ENCODE peak calls at places on chromosomes 16 and 17, in seven cellular contexts. A is colonic mucosa; B is CD8-positive, alpha-beta T cell; G is PC-3; V is heart right ventricle; H is suprapubic skin; C is prostate gland. N is an unnamed sample.

GRCh38 chr16:87206646-87207451 is 110.3 kb downstream of the C16orf95 start:
- DNase-seq in C (no peak), B (no peak), V (no peak), G (peak; percentile 87), H (no peak), A (no peak), N (no peak)

GRCh38 chr16:80824623-80825364 is 20.4 kb upstream of the CDYL2 start:
- DNase-seq in H (no peak), V (no peak), G (peak; percentile 76), C (peak; percentile 53), A (peak; percentile 29), B (peak; percentile 9), N (no peak)

GRCh38 chr17:75067856-75068255 is 19.9 kb upstream of the SLC16A5 start:
- DNase-seq in G (no peak), A (no peak), V (no peak), H (no peak), B (no peak), C (no peak), N (no peak)

GRCh38 chr16:71564377-71564967 is 12.4 kb downstream of the TAT start:
- DNase-seq in H (no peak), A (peak; percentile 93), V (peak; percentile 87), G (peak; percentile 2), C (no peak), B (no peak), N (no peak)

GRCh38 chr16:1723450-1724147 is 17.6 kb downstream of the MAPK8IP3 start:
- DNase-seq in V (no peak), B (peak; percentile 21), A (peak; percentile 69), H (no peak), C (peak; percentile 35), G (peak; percentile 68), N (no peak)

GRCh38 chr16:17304124-17304813 is 166.5 kb downstream of the XYLT1 start:
- DNase-seq in C (peak; percentile 92), B (no peak), V (no peak), A (peak; percentile 62), H (no peak), G (peak; percentile 22), N (no peak)

GRCh38 chr17:74296548-74296936 is 22.5 kb downstream of the DNAI2 start:
- DNase-seq in B (no peak), C (peak; percentile 42), V (peak; percentile 81), A (peak; percentile 40), H (no peak), G (peak; percentile 67), N (no peak)

GRCh38 chr17:17054636-17055035 is 12.4 kb downstream of the MPRIP start:
- DNase-seq in V (no peak), G (no peak), H (no peak), C (no peak), A (no peak), B (no peak), N (no peak)

GRCh38 chr17:8606415-8606814 is 24.1 kb downstream of the MYH10 start:
- DNase-seq in A (no peak), H (no peak), V (peak; percentile 36), G (no peak), B (no peak), C (no peak), N (no peak)

GRCh38 chr16:3879887-3880564 is 487 bp downstream of the CREBBP start:
- DNase-seq in C (peak; percentile 69), V (peak; percentile 75), H (peak; percentile 87), A (peak; percentile 68), G (peak; percentile 47), B (peak; percentile 60), N (peak; percentile 71)

GRCh38 chr17:63480826-63481487 is 4.1 kb downstream of the ACE start:
- DNase-seq in G (no peak), A (no peak), B (no peak), C (no peak), H (no peak), V (no peak), N (no peak)

GRCh38 chr17:11668633-11669032 is 70.4 kb downstream of the DNAH9 start:
- DNase-seq in B (no peak), V (no peak), G (no peak), C (no peak), A (no peak), H (no peak), N (no peak)

GRCh38 chr17:56665864-56666263 is 72.4 kb downstream of the NOG start:
- DNase-seq in V (no peak), A (no peak), B (no peak), C (no peak), H (no peak), G (no peak), N (no peak)

GRCh38 chr17:17063546-17064122 is 21.4 kb downstream of the MPRIP start:
- DNase-seq in G (peak; percentile 65), V (peak; percentile 56), C (no peak), H (no peak), A (no peak), B (no peak), N (no peak)

GRCh38 chr17:37273419-37274051 is 102.2 kb upstream of the C17orf78 start:
- DNase-seq in G (no peak), V (no peak), C (no peak), A (no peak), H (no peak), B (no peak), N (no peak)

GRCh38 chr17:58333396-58334207 is 5.0 kb upstream of the TSPOAP1 start:
- DNase-seq in H (no peak), A (no peak), G (no peak), C (no peak), V (no peak), B (no peak), N (no peak)

GRCh38 chr17:35160354-35161201 is 13.0 kb downstream of the UNC45B start:
- DNase-seq in C (no peak), G (no peak), A (no peak), V (no peak), H (no peak), B (no peak), N (no peak)

GRCh38 chr17:57985675-57985974 is 2.4 kb downstream of the VEZF1 start:
- DNase-seq in G (peak; percentile 93), B (no peak), V (no peak), C (no peak), H (no peak), A (no peak), N (no peak)

GRCh38 chr17:44087319-44087718 is 16.8 kb downstream of the G6PC3 start:
- DNase-seq in G (no peak), A (no peak), V (no peak), B (no peak), C (no peak), H (no peak), N (no peak)

GRCh38 chr16:11586856-11587642 is at the start of gene LITAF:
- DNase-seq in B (peak; percentile 52), H (peak; percentile 84), A (peak; percentile 72), V (peak; percentile 66), C (peak; percentile 60), G (peak; percentile 23), N (peak; percentile 71)

GRCh38 chr17:72421128-72422092 is 300.6 kb downstream of the SOX9 start:
- DNase-seq in B (no peak), G (peak; percentile 100), A (peak; percentile 82), H (no peak), V (no peak), C (peak; percentile 60), N (peak; percentile 21)

GRCh38 chr16:83771306-83771942 is 36.4 kb upstream of the HSBP1 start:
- DNase-seq in V (peak; percentile 77), B (no peak), C (no peak), A (no peak), H (no peak), G (no peak), N (no peak)

GRCh38 chr17:46868689-46869187 is 17.4 kb downstream of the WNT9B start:
- DNase-seq in H (no peak), B (no peak), G (no peak), V (no peak), A (no peak), C (no peak), N (no peak)

DNA sequence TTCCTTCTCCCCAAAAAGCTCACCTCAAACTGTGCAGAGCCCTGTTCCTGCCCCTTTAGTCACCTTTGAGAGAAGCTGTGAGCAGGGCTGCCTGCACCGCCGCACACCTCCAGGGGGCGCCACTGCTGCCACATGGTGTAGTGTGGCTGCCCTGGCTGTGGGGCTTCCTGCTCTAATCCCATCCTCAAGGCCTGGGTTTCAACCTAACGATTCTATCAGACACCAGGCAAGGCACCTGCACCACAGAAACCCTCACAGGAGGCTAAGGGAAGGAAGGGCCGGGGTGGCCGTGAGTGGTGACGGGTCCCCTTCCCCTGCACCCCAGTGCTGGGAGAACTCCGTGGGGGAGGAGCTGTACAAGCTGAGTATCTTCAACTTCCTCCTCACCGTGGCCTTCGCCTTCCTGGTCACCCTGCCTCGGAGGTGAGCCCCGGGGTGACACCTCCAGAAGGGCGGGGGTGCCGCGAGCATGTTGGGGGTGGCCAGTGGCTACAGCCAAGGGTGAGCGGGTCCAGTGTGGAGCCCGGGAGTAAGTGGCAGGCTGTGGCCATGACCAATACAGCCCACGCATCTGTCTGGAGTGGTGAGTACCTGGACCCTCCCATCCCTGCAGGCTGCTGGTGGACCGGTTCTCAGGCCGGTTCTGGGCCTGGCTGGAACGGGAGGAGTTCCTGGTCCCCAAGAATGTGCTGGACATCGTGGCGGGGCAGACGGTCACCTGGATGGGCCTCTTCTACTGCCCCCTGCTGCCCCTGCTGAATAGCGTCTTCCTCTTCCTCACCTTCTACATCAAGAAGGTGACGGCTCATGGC is 7.0 kb downstream of the TMC8 start:
- DNase-seq in A (no peak), G (no peak), V (no peak), B (no peak), C (no peak), H (peak; percentile 82), N (no peak)
- TF ChIP-seq CTCF in A (no peak), G (peak; percentile 79), V (peak; percentile 27), B (peak; percentile 55), C (no peak), H (no peak), N (no peak)

GRCh38 chr17:5693821-5694220 is 109.5 kb upstream of the NLRP1 start:
- DNase-seq in V (no peak), G (no peak), H (no peak), A (no peak), C (no peak), B (no peak), N (no peak)
- TF ChIP-seq CTCF in V (no peak), G (no peak), H (no peak), A (no peak), C (no peak), B (no peak), N (no peak)

DNA sequence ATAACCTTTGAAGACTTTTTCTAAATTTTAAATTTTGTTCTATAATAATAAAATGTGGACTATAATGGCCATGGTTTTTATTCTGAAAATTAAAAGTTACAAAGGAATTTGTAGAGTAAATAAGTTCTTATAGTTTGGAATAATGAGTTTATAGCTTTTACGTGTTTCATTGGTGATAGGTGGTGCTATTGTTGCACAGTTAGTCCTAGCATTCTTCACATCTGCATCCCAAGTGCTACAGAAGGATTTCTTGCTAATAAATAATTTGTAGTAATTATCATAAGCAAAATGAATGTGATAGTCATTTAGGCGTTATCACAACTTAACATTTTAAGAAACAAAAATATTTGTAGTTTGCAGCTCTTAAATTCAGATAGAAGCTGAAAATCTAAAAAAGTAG is 67.9 kb downstream of the BCAS3 start:
- DNase-seq in V (no peak), B (no peak), H (no peak), C (no peak), G (peak; percentile 12), A (no peak), N (no peak)
- TF ChIP-seq CTCF in V (no peak), B (no peak), H (no peak), C (no peak), G (no peak), A (no peak), N (no peak)

DNA sequence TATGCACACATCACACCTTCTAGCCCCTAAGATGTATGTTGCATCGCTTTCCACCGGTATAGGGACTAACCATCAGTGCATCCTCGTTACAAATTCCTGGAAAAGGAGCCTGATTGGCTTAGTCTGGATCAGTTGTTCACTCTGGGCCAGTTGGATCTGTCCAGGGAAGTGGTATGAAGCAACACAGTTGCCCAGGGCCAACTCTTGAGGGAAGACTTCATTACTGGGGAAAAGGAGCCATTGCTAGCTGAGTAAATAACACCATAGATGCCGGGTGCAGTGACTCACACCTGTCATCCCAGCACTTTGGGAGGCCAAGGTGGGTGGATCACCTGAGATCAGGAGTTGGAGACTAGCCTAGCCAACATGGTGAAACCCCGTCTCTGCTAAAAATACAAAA is 275.2 kb upstream of the RBFOX1 start:
- DNase-seq in C (no peak), H (no peak), A (no peak), G (no peak), V (no peak), B (no peak), N (no peak)
- TF ChIP-seq CTCF in C (no peak), H (no peak), A (no peak), G (no peak), V (no peak), B (no peak), N (no peak)

N was measured in activated B cell treated with CpG ODN at 0.5 μM for 24 hours.